ENCODE peak calls at places on chromosomes 11 and 22, in ten cellular contexts. Y, N, G, I, Z, C, D, B, P and J are unnamed samples.

GRCh38 chr11:2944953-2945756 is 15.9 kb upstream of the PHLDA2 start:
- DNase-seq in Z (peak), P (peak), B (no peak), N (peak), Y (no peak), C (peak), I (peak), D (peak), G (peak), J (no peak)

GRCh38 chr11:32115406-32115805 is 24.5 kb downstream of the RCN1 start:
- DNase-seq in C (no peak), B (no peak), G (no peak), D (no peak), Y (no peak), N (no peak), Z (no peak), P (no peak), I (no peak), J (no peak)

GRCh38 chr11:35143509-35144102 is 4.6 kb downstream of the CD44 start:
- DNase-seq in C (peak), B (no peak), I (no peak), G (no peak), P (no peak), D (no peak), Y (no peak), Z (no peak), N (no peak), J (no peak)

GRCh38 chr11:68651208-68651984 is 32.9 kb upstream of the GAL start:
- DNase-seq in Z (no peak), B (no peak), N (no peak), C (peak), D (peak), G (no peak), P (no peak), I (no peak), Y (no peak), J (no peak)

GRCh38 chr11:118851970-118852369 is 31.7 kb upstream of the CXCR5 start:
- DNase-seq in N (no peak), Z (no peak), C (no peak), P (no peak), I (no peak), D (no peak), G (no peak), Y (no peak), B (no peak), J (no peak)

GRCh38 chr11:114060402-114061052 is 1.0 kb downstream of the ZBTB16 start:
- DNase-seq in P (peak), N (no peak), D (peak), I (peak), B (peak), C (peak), Z (no peak), Y (no peak), G (peak), J (peak)

GRCh38 chr11:107243929-107244328 is 213.7 kb downstream of the CWF19L2 start:
- DNase-seq in P (no peak), I (no peak), Z (no peak), B (no peak), Y (no peak), G (no peak), C (no peak), D (no peak), N (no peak), J (no peak)

GRCh38 chr11:130655308-130655707 is 206.9 kb downstream of the ADAMTS15 start:
- DNase-seq in C (no peak), Y (no peak), B (no peak), D (no peak), P (no peak), G (no peak), N (no peak), Z (no peak), I (no peak), J (no peak)

GRCh38 chr11:12356944-12357655 is 20.3 kb upstream of the PARVA start:
- DNase-seq in C (no peak), G (peak), P (no peak), I (peak), Y (no peak), D (no peak), N (no peak), B (no peak), Z (no peak), J (no peak)

GRCh38 chr22:45334068-45334467 is 24.3 kb downstream of the FAM118A start:
- DNase-seq in G (no peak), Z (no peak), B (no peak), C (peak), N (no peak), Y (no peak), I (no peak), P (no peak), D (no peak), J (no peak)

GRCh38 chr11:81470446-81470845 is 1263.2 kb downstream of the FAM181B start:
- DNase-seq in Z (no peak), G (no peak), C (no peak), Y (no peak), P (no peak), I (no peak), N (no peak), D (no peak), B (no peak), J (no peak)

GRCh38 chr11:36215688-36216050 is 73.6 kb downstream of the COMMD9 start:
- DNase-seq in I (no peak), N (no peak), Z (no peak), D (no peak), B (no peak), C (no peak), Y (no peak), G (no peak), P (no peak), J (no peak)

GRCh38 chr11:123859731-123860130 is 25.7 kb downstream of the TMEM225 start:
- DNase-seq in G (no peak), P (no peak), B (no peak), N (no peak), C (no peak), Z (no peak), I (no peak), D (no peak), Y (no peak), J (no peak)

GRCh38 chr11:456533-456932 is 6.5 kb downstream of the PTDSS2 start:
- DNase-seq in G (peak), Y (peak), D (no peak), B (no peak), P (peak), I (peak), C (no peak), Z (no peak), N (no peak), J (no peak)

GRCh38 chr22:33302549-33302948 is 244.4 kb upstream of the SYN3 start:
- DNase-seq in B (no peak), I (no peak), G (no peak), Z (no peak), N (no peak), C (no peak), Y (no peak), D (no peak), P (no peak), J (no peak)

GRCh38 chr11:115674831-115675230 is 170.6 kb upstream of the CADM1 start:
- DNase-seq in G (no peak), C (no peak), B (no peak), I (no peak), D (no peak), Y (no peak), P (no peak), N (no peak), Z (no peak), J (no peak)

GRCh38 chr11:118651820-118652219 is 27.6 kb downstream of the TREH start:
- DNase-seq in N (no peak), P (no peak), I (no peak), Y (no peak), Z (no peak), C (no peak), B (no peak), D (no peak), G (no peak), J (no peak)

GRCh38 chr22:31893460-31893859 is 50.9 kb upstream of the YWHAH start:
- DNase-seq in B (no peak), Z (no peak), I (no peak), C (no peak), P (no peak), D (peak), G (no peak), Y (no peak), N (no peak), J (no peak)

GRCh38 chr11:14972581-14973490 is 685 bp upstream of the CALCA start:
- DNase-seq in Z (no peak), N (no peak), Y (no peak), I (no peak), G (no peak), P (no peak), B (peak), C (no peak), D (no peak), J (no peak)

GRCh38 chr11:124570160-124570559 is 363 bp downstream of the OR8A1 start:
- DNase-seq in P (no peak), G (no peak), C (no peak), I (no peak), Z (no peak), Y (no peak), N (no peak), D (no peak), B (no peak), J (no peak)

GRCh38 chr11:1921576-1922141 is 2.2 kb downstream of the TNNT3 start:
- DNase-seq in B (no peak), I (no peak), N (no peak), G (no peak), C (peak), Y (no peak), P (peak), Z (peak), D (no peak), J (no peak)

GRCh38 chr11:118219696-118220095 is 5.1 kb downstream of the JAML start:
- DNase-seq in G (no peak), Y (no peak), B (no peak), N (no peak), C (no peak), I (no peak), Z (no peak), P (no peak), D (no peak), J (no peak)

GRCh38 chr22:40183029-40183581 is 5.4 kb downstream of the TNRC6B start:
- DNase-seq in B (no peak), P (no peak), Y (no peak), C (peak), I (peak), N (no peak), D (peak), Z (peak), G (peak), J (no peak)

GRCh38 chr22:50302041-50302541 is 5.4 kb downstream of the PLXNB2 start:
- DNase-seq in B (no peak), I (no peak), N (no peak), G (no peak), D (no peak), P (no peak), Z (no peak), C (peak), Y (no peak), J (no peak)

GRCh38 chr11:6377902-6378694 is 12.2 kb upstream of the SMPD1 start:
- DNase-seq in Y (no peak), Z (no peak), G (no peak), P (no peak), C (no peak), I (peak), N (no peak), D (no peak), B (no peak), J (no peak)

GRCh38 chr11:108486331-108486730 is 11.9 kb downstream of the POGLUT3 start:
- DNase-seq in B (no peak), D (no peak), C (no peak), Z (no peak), N (no peak), P (no peak), I (no peak), Y (no peak), G (no peak), J (no peak)

GRCh38 chr11:58629857-58630256 is 7.4 kb downstream of the CNTF start:
- DNase-seq in B (no peak), Z (no peak), I (peak), N (no peak), D (peak), G (peak), P (no peak), C (peak), Y (peak), J (no peak)

GRCh38 chr11:111684259-111684658 is 81.9 kb downstream of the PPP2R1B start:
- DNase-seq in C (no peak), D (no peak), Y (no peak), Z (no peak), I (no peak), B (no peak), N (no peak), G (no peak), P (no peak), J (no peak)

GRCh38 chr22:29457730-29458129 is 19.3 kb downstream of the RFPL1 start:
- DNase-seq in Z (no peak), Y (no peak), P (no peak), B (peak), N (no peak), D (peak), I (no peak), G (no peak), C (peak), J (peak)

GRCh38 chr11:64224151-64224890 is 1.7 kb downstream of the TRPT1 start:
- DNase-seq in G (no peak), I (no peak), Y (no peak), N (no peak), C (no peak), D (no peak), P (no peak), B (no peak), Z (no peak), J (no peak)

GRCh38 chr11:96309643-96310017 is 33.4 kb downstream of the MAML2 start:
- DNase-seq in B (no peak), I (no peak), C (no peak), Z (no peak), Y (no peak), D (no peak), G (no peak), P (no peak), N (no peak), J (no peak)

GRCh38 chr11:133819114-133819513 is 26.2 kb downstream of the SPATA19 start:
- DNase-seq in B (no peak), D (no peak), P (no peak), Z (no peak), G (no peak), I (no peak), N (no peak), C (no peak), Y (no peak), J (no peak)